ENCODE peak calls at places on chromosomes 5 and 9, in nine cellular contexts. U is tibial artery, N is BE2C, A is cardiac fibroblast, B is heart right ventricle, J is neural progenitor cell, F is fibroblast of villous mesenchyme, W is lower lobe of right lung, M is IMR-90. E is an unnamed sample.

GRCh38 chr5:113513384-113514262 is at the start of gene YTHDC2:
- DNase-seq in U (peak; percentile 82), N (peak; percentile 94), A (peak; percentile 88), B (peak; percentile 88), J (peak; percentile 90), F (peak; percentile 83), W (peak; percentile 92), M (peak; percentile 87), E (peak; percentile 89)

GRCh38 chr5:164504141-164504772 is 998.8 kb downstream of the MAT2B start:
- DNase-seq in U (no peak), N (peak; percentile 57), A (peak; percentile 83), B (peak; percentile 34), J (peak; percentile 63), F (peak; percentile 59), W (no peak), M (peak; percentile 69), E (peak; percentile 60)

GRCh38 chr9:133443982-133444381 is 15.8 kb upstream of the CACFD1 start:
- DNase-seq in U (no peak), N (no peak), A (peak; percentile 28), B (no peak), J (no peak), F (no peak), W (no peak), M (peak; percentile 46), E (no peak)

GRCh38 chr5:78533356-78533755 is 115.2 kb downstream of the LHFPL2 start:
- DNase-seq in U (no peak), N (no peak), A (peak; percentile 65), B (no peak), J (peak; percentile 43), F (peak; percentile 45), W (no peak), M (peak; percentile 38), E (peak; percentile 51)

GRCh38 chr5:96993760-96994159 is 57.9 kb downstream of the LNPEP start:
- DNase-seq in U (no peak), N (no peak), A (no peak), B (no peak), J (no peak), F (no peak), W (no peak), M (no peak), E (no peak)

GRCh38 chr5:34505731-34506130 is 150.4 kb upstream of the RAI14 start:
- DNase-seq in U (no peak), N (no peak), A (no peak), B (no peak), J (no peak), F (no peak), W (no peak), M (no peak), E (no peak)

GRCh38 chr9:95189230-95190098 is 128.0 kb downstream of the FANCC start:
- DNase-seq in U (peak; percentile 50), N (no peak), A (peak; percentile 86), B (peak; percentile 84), J (no peak), F (peak; percentile 92), W (no peak), M (peak; percentile 91), E (peak; percentile 91)

GRCh38 chr9:124350485-124351263 is 64.6 kb downstream of the PSMB7 start:
- DNase-seq in U (no peak), N (no peak), A (no peak), B (no peak), J (no peak), F (no peak), W (peak; percentile 31), M (no peak), E (no peak)

GRCh38 chr5:80466669-80467485 is 21.0 kb upstream of the FAM151B start:
- DNase-seq in U (no peak), N (no peak), A (peak; percentile 73), B (no peak), J (no peak), F (peak; percentile 82), W (no peak), M (peak; percentile 61), E (peak; percentile 34)

GRCh38 chr5:71907589-71908145 is 188.6 kb downstream of the CARTPT start:
- DNase-seq in U (no peak), N (no peak), A (no peak), B (no peak), J (no peak), F (no peak), W (no peak), M (no peak), E (no peak)

GRCh38 chr5:75405296-75405695 is 68.3 kb downstream of the HMGCR start:
- DNase-seq in U (no peak), N (no peak), A (peak; percentile 20), B (no peak), J (no peak), F (no peak), W (no peak), M (peak; percentile 23), E (no peak)

DNA sequence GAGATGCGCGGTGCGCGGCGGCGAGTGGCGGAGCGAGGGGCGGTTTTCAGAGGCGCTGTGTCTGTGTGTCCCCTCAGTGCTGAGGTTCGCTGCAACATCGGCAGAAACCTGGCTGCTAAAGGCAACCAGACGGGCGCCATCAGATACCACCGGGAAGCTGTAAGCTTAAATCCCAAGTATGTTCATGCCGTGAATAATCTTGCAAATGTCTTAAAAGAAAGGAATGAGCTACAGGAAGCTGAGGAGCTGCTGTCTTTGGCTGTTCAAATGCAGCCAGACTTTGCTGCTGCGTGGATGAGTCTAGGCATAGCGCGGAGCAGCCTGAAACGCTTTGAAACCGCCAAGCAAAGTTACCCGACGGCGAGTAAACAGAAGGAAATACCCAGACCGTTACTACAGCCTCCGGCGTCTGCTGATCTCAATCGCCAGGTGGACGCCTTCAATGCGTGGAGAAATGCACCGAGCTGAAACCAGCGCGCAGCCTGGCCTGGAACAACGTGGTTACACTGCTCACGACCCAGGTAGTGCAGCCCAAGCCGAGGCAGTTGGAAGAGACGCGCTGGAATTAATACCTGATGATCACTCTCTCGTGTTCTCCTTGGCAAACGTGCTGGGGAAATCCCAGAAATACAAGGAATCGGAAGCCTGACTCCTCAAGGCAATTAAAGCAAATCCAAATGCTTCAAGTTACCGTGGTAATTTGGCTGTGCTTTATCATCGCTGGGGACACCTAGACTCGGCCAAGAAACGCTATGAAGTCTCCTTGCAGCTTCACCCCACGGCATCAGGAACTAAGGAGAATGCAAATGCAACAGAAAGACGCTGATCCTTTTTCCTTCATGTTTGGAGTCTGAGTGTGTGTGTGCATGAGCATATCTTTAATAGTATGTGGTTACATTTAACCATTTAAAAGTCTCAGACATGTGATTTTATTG is 15.9 kb downstream of the OR2V1 start:
- DNase-seq in U (no peak), N (no peak), A (peak; percentile 52), B (no peak), J (peak; percentile 52), F (peak; percentile 16), W (no peak), M (peak; percentile 46), E (peak; percentile 6)
- H3K4me3 ChIP-seq in U (no peak overlapping the region), N (no peak overlapping the region), A (peak overlapping the region; percentile 14), B (no peak overlapping the region), J (peak overlapping the region; percentile 36), F (no peak overlapping the region), W (no peak overlapping the region), M (peak overlapping the region; percentile 40), E (peak overlapping the region; percentile 7)

GRCh38 chr5:163005949-163006348 is 431.4 kb upstream of the CCNG1 start:
- DNase-seq in U (no peak), N (no peak), A (peak; percentile 3), B (no peak), J (no peak), F (no peak), W (no peak), M (no peak), E (no peak)
- TF ChIP-seq CTCF in U (no peak), N (peak; percentile 16), A (no peak), B (no peak), J (peak; percentile 47), F (no peak), W (no peak), M (no peak), E (no peak)

DNA sequence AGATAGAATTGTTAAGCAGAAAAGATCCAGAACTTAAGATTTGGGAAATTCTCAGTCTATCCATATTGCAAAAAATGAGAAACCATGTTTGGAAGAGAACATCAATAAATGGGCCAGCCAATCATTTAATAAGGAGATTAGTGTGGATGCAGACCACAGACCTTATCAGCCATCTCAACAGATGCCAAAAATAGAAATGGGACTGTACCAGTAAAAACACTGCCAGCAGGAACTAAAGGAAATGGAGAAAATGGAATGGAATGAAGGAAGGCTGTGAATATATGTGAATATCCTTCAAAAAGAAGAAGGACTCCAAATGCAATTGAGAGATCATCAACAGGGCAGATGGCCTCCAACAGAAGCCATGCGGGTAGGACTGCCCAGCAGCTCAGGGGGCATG is 52.7 kb upstream of the ZNF618 start:
- DNase-seq in U (no peak), N (no peak), A (no peak), B (no peak), J (no peak), F (no peak), W (no peak), M (no peak), E (no peak)
- H3K4me3 ChIP-seq in U (no peak overlapping the region), N (no peak overlapping the region), A (no peak overlapping the region), B (no peak overlapping the region), J (no peak overlapping the region), F (no peak overlapping the region), W (no peak overlapping the region), M (no peak overlapping the region), E (no peak overlapping the region)

GRCh38 chr5:181188700-181189362 is 16.2 kb downstream of the TRIM7 start:
- DNase-seq in U (peak; percentile 85), N (peak; percentile 72), A (peak; percentile 89), B (peak; percentile 81), J (peak; percentile 86), F (peak; percentile 80), W (peak; percentile 66), M (peak; percentile 66), E (peak; percentile 80)

GRCh38 chr5:181189363-181189961 is 15.5 kb downstream of the TRIM7 start:
- DNase-seq in U (peak; percentile 41), N (peak; percentile 62), A (peak; percentile 50), B (no peak), J (peak; percentile 52), F (peak; percentile 47), W (no peak), M (peak; percentile 30), E (peak; percentile 51)

GRCh38 chr5:181186902-181187499 is 18.0 kb downstream of the TRIM7 start:
- DNase-seq in U (no peak), N (peak; percentile 54), A (peak; percentile 47), B (no peak), J (no peak), F (no peak), W (peak; percentile 21), M (no peak), E (no peak)

GRCh38 chr5:181186022-181186421 is 19.0 kb downstream of the TRIM7 start:
- DNase-seq in U (no peak), N (no peak), A (no peak), B (no peak), J (no peak), F (no peak), W (peak; percentile 1), M (no peak), E (no peak)

DNA sequence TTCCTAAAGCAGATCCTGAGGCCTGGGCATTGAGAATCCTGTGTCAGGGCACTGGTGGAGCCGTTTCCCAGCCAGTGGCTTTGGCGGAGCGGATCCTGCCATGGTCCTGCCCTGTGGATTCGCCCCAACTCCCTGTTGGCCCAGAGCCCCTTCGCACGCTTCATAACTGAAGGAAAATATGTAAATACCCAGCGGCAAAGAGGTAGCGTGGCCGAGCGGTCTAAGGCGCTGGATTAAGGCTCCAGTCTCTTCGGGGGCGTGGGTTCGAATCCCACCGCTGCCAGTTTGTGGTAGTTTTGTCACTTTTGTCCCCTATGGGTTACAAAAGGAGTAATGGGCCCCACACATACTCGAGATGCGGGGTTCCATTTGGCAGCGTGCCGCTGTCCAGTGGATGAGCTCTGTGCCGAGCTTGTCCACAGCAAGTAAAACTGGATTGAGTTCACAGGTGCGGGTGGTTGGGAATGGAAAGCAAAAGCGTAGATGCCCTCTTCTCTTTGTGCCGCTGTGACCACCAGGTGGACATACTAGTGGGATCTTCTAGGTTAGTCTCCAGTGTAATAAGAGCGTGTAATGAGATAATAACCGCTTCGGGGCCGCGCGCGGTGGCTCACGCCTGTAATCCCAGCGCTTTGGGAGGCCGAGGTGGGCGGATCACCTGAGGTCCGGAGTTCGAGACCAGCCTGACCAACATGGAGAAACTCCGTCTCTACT is 17.3 kb downstream of the TRIM7 start:
- DNase-seq in U (peak; percentile 78), N (peak; percentile 84), A (peak; percentile 88), B (peak; percentile 78), J (peak; percentile 84), F (peak; percentile 83), W (peak; percentile 82), M (peak; percentile 80), E (peak; percentile 83)
- TF ChIP-seq CTCF in U (peak; percentile 18), N (peak; percentile 56), A (peak; percentile 31), B (peak; percentile 15), J (peak; percentile 50), F (peak; percentile 30), W (peak; percentile 12), M (peak; percentile 24), E (peak; percentile 30)

E was measured in astrocyte of the spinal cord.